ENCODE peak calls at places on chromosomes 5 and 9, in eight cellular contexts. J, I, F, R, S, L, M and G are unnamed samples. For H3K9me3, the result is how much of the 10 kb centered on the place peaks cover.

GRCh38 chr5:159786901-159787691 is 129.2 kb upstream of the ADRA1B start:
- DNase-seq in I (peak), F (peak), J (peak), S (peak), L (no peak), M (no peak), R (peak), G (no peak)

GRCh38 chr5:1182633-1183423 is 18.6 kb upstream of the SLC6A19 start:
- DNase-seq in I (no peak), F (no peak), J (no peak), M (no peak), R (no peak), L (no peak), S (no peak), G (no peak)

GRCh38 chr5:155293605-155294178 is 280.1 kb downstream of the KIF4B start:
- DNase-seq in S (no peak), L (no peak), I (no peak), F (no peak), R (no peak), J (no peak), M (no peak), G (no peak)

GRCh38 chr5:74161171-74161570 is 479.4 kb downstream of the ENC1 start:
- DNase-seq in J (no peak), R (no peak), F (peak), M (no peak), S (peak), L (no peak), I (no peak), G (no peak)

GRCh38 chr9:73869261-73869660 is 627.9 kb upstream of the RORB start:
- DNase-seq in F (no peak), J (no peak), L (peak), M (no peak), R (no peak), I (no peak), S (peak), G (peak)

GRCh38 chr9:88922091-88922490 is 69.2 kb upstream of the S1PR3 start:
- DNase-seq in I (no peak), M (no peak), J (no peak), S (no peak), R (no peak), L (no peak), F (no peak), G (no peak)

GRCh38 chr9:19517202-19517942 is 108.6 kb downstream of the ACER2 start:
- DNase-seq in I (no peak), M (peak), S (no peak), F (no peak), L (peak), R (no peak), J (no peak), G (peak)

GRCh38 chr5:54249210-54250028 is 61.0 kb downstream of the ARL15 start:
- DNase-seq in S (peak), M (peak), F (peak), L (no peak), J (no peak), I (no peak), R (no peak), G (peak)

GRCh38 chr5:135140805-135141204 is 106.8 kb upstream of the PITX1 start:
- DNase-seq in S (peak), J (no peak), L (no peak), F (peak), M (peak), I (peak), R (no peak), G (peak)

GRCh38 chr5:37837101-37838032 is 2.5 kb downstream of the GDNF start:
- DNase-seq in L (peak), M (peak), J (peak), I (peak), R (peak), F (peak), S (peak), G (peak)

GRCh38 chr9:129384887-129385614 is 207.0 kb upstream of the IER5L start:
- DNase-seq in M (no peak), S (no peak), J (no peak), I (peak), R (no peak), L (no peak), F (no peak), G (no peak)

GRCh38 chr5:65359981-65360380 is 121.7 kb downstream of the ADAMTS6 start:
- DNase-seq in L (no peak), I (no peak), R (no peak), M (no peak), J (no peak), S (peak), F (peak), G (no peak)

GRCh38 chr5:143195496-143195895 is 208.0 kb downstream of the NR3C1 start:
- DNase-seq in F (peak), M (no peak), J (no peak), I (no peak), L (no peak), R (no peak), S (no peak), G (no peak)

GRCh38 chr5:84478603-84479002 is 93.9 kb upstream of the EDIL3 start:
- DNase-seq in J (no peak), S (peak), R (no peak), L (no peak), I (no peak), M (no peak), F (peak), G (no peak)

GRCh38 chr5:77960863-77961396 is 184.8 kb upstream of the TBCA start:
- DNase-seq in L (no peak), S (no peak), F (no peak), R (no peak), J (no peak), M (no peak), I (no peak), G (no peak)

GRCh38 chr5:97338729-97339128 is 155.7 kb upstream of the RIOK2 start:
- DNase-seq in M (no peak), R (no peak), J (no peak), S (no peak), F (peak), I (no peak), L (no peak), G (no peak)

GRCh38 chr5:31291323-31291854 is 97.9 kb downstream of the CDH6 start:
- DNase-seq in I (no peak), J (no peak), R (no peak), F (no peak), S (no peak), L (no peak), M (no peak), G (peak)

GRCh38 chr9:132726561-132727150 is 56.4 kb downstream of the GTF3C4 start:
- DNase-seq in I (no peak), S (no peak), F (no peak), M (no peak), J (no peak), R (peak), L (no peak), G (no peak)

GRCh38 chr5:8606231-8606630 is 737.3 kb downstream of the MTRR start:
- DNase-seq in L (no peak), F (no peak), I (no peak), J (no peak), M (no peak), S (no peak), R (no peak), G (no peak)

DNA sequence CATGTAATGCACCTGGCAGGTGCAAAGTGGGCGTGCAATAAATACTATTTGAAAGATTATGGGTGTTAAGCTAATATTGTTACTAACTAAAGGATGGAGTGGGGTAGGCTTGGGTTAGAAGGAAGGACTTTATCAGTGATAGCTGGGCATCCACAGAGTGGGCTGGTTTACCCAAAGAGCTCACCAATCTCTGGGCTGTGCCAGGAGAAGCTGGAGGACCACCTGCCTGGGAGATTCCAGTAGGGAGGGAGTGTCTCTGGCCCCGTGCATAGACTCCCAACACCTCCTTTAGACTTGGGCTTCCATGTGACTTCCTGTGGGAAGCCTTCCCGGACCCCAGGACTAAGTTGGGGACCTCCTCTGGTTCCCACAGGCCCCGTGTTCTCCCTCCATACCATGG is 5.6 kb upstream of the URM1 start:
- DNase-seq in R (no peak), F (no peak), S (no peak), J (no peak), L (no peak), I (no peak), M (no peak), G (no peak)
- H3K4me3 ChIP-seq in R (no peak), F (no peak), S (no peak), J (no peak), L (no peak), I (no peak), M (peak), G (no peak)

GRCh38 chr5:166618555-166618954 is 1672.9 kb upstream of the WWC1 start:
- DNase-seq in M (no peak), I (no peak), L (no peak), R (no peak), J (no peak), F (no peak), S (no peak), G (no peak)
- H3K9me3 ChIP-seq in M (under half), I (under half), L (under half), R (under half), J (under half), F (under half), S (under half), G (under half)

GRCh38 chr5:132260051-132260450 is 2.6 kb downstream of the PDLIM4 start:
- DNase-seq in L (no peak), R (no peak), M (no peak), S (peak), J (no peak), F (peak), I (no peak), G (no peak)

GRCh38 chr5:132260714-132261615 is 3.5 kb downstream of the PDLIM4 start:
- DNase-seq in M (no peak), J (peak), I (peak), S (peak), L (no peak), F (peak), R (no peak), G (peak)

GRCh38 chr5:132257131-132258101 is at the start of gene PDLIM4:
- DNase-seq in L (no peak), F (no peak), M (no peak), S (peak), I (peak), R (peak), J (no peak), G (peak)

GRCh38 chr5:132258102-132259060 is 885 bp downstream of the PDLIM4 start:
- DNase-seq in R (peak), J (no peak), I (peak), L (no peak), M (no peak), F (peak), S (peak), G (peak)

GRCh38 chr5:132259061-132259851 is 1.8 kb downstream of the PDLIM4 start:
- DNase-seq in M (no peak), J (peak), S (peak), L (no peak), F (peak), R (peak), I (peak), G (peak)
- H3K4me3 ChIP-seq in M (no peak), J (peak), S (peak), L (no peak), F (peak), R (no peak), I (peak), G (peak)

DNA sequence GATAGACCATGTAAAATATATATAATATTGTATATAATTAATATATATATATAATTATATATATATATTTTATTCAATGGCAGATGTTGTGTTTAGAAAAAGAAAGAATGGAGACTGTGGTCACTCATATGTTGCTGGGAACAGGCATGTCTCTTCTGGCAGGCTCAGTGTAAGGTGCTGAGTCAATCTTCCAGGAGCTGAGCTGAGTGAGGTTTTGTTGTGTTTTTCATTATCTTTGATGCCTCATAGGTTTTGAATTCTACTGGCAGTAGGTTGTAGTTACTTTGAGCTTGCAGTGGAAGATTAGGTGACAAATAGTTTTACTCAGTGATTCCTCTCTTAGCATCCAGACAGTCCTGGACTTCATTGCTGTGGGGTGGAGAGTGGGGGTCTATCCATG is 561.3 kb downstream of the IRX1 start:
- DNase-seq in R (no peak), S (peak), M (no peak), F (no peak), L (no peak), I (no peak), J (no peak), G (no peak)
- H3K9me3 ChIP-seq in R (under half), S (under half), M (under half), F (under half), L (under half), I (under half), J (under half), G (under half)

GRCh38 chr9:136596630-136597031 is 50.8 kb upstream of the NOTCH1 start:
- DNase-seq in M (no peak), J (no peak), F (no peak), S (no peak), I (no peak), R (no peak), L (no peak), G (no peak)

GRCh38 chr9:136597141-136597885 is 51.5 kb upstream of the NOTCH1 start:
- DNase-seq in F (no peak), M (no peak), I (no peak), L (no peak), S (no peak), R (no peak), J (no peak), G (no peak)

GRCh38 chr9:136599811-136600660 is 54.2 kb upstream of the NOTCH1 start:
- DNase-seq in S (no peak), F (no peak), I (no peak), R (no peak), L (no peak), J (no peak), M (no peak), G (no peak)

GRCh38 chr9:136597965-136598364 is 52.1 kb upstream of the NOTCH1 start:
- DNase-seq in F (no peak), I (no peak), L (no peak), R (no peak), S (no peak), J (no peak), M (no peak), G (no peak)

GRCh38 chr9:136599074-136599531 is 53.3 kb upstream of the NOTCH1 start:
- DNase-seq in R (no peak), L (no peak), I (no peak), F (no peak), M (no peak), J (no peak), S (no peak), G (no peak)
- H3K4me3 ChIP-seq in R (no peak), L (no peak), I (no peak), F (no peak), M (no peak), J (no peak), S (no peak), G (no peak)

GRCh38 chr9:1048853-1049252 is 1.3 kb upstream of the DMRT2 start:
- DNase-seq in I (no peak), F (no peak), L (no peak), S (no peak), M (peak), J (no peak), R (no peak), G (no peak)
- H3K9me3 ChIP-seq in I (under half), F (under half), L (under half), S (under half), M (under half), J (under half), R (under half), G (under half)